ENCODE peak calls at places on chromosomes 12 and 14, in ten cellular contexts. U is NCI-H1048, D is cardiac muscle cell, Z is upper lobe of right lung, M is H4, N is fibroblast of the conjunctiva, R is mucosa of gallbladder, S is fibroblast of the aortic adventitia, B is HCT116, I is ELF-1. E is an unnamed sample.

GRCh38 chr14:66009104-66009503 is 477.1 kb upstream of the CCDC196 start:
- DNase-seq in U (no peak), D (no peak), Z (no peak), M (peak), N (peak), R (no peak), S (peak), B (peak), I (peak), E (no peak)

GRCh38 chr12:114671664-114672476 is 12.1 kb downstream of the TBX3 start:
- DNase-seq in U (no peak), D (no peak), Z (no peak), M (peak), N (no peak), R (no peak), S (no peak), B (no peak), I (peak), E (no peak)

GRCh38 chr14:78700236-78700635 is 530.1 kb downstream of the NRXN3 start:
- DNase-seq in U (no peak), D (no peak), Z (no peak), M (no peak), N (no peak), R (no peak), S (peak), B (no peak), I (no peak), E (no peak)

GRCh38 chr14:104887623-104888488 is 22.8 kb downstream of the CEP170B start:
- DNase-seq in U (no peak), D (no peak), Z (peak), M (no peak), N (no peak), R (no peak), S (no peak), B (no peak), I (no peak), E (no peak)

GRCh38 chr14:95055318-95055717 is 102.0 kb downstream of the DICER1 start:
- DNase-seq in U (no peak), D (no peak), Z (no peak), M (no peak), N (no peak), R (no peak), S (no peak), B (no peak), I (no peak), E (no peak)

GRCh38 chr12:1594045-1594294 is 411 bp downstream of the FBXL14 start:
- DNase-seq in U (no peak), D (no peak), Z (peak), M (peak), N (no peak), R (no peak), S (no peak), B (no peak), I (no peak), E (no peak)

GRCh38 chr12:121538699-121539061 is 42.1 kb downstream of the KDM2B start:
- DNase-seq in U (no peak), D (no peak), Z (no peak), M (no peak), N (no peak), R (no peak), S (peak), B (peak), I (peak), E (no peak)

GRCh38 chr12:115794659-115795081 is 482.8 kb downstream of the MED13L start:
- DNase-seq in U (no peak), D (no peak), Z (no peak), M (no peak), N (no peak), R (peak), S (no peak), B (no peak), I (no peak), E (no peak)

GRCh38 chr14:24058260-24058950 is 6.6 kb downstream of the CARMIL3 start:
- DNase-seq in U (peak), D (peak), Z (peak), M (peak), N (peak), R (peak), S (peak), B (no peak), I (peak), E (peak)

GRCh38 chr12:100877776-100878175 is 83.2 kb downstream of the ANO4 start:
- DNase-seq in U (no peak), D (no peak), Z (no peak), M (no peak), N (no peak), R (no peak), S (no peak), B (no peak), I (no peak), E (no peak)

GRCh38 chr12:46386877-46387629 is 14.5 kb upstream of the SLC38A2 start:
- DNase-seq in U (no peak), D (no peak), Z (no peak), M (no peak), N (peak), R (no peak), S (peak), B (no peak), I (no peak), E (no peak)

GRCh38 chr12:60180298-60180697 is 584.5 kb downstream of the SLC16A7 start:
- DNase-seq in U (no peak), D (no peak), Z (no peak), M (no peak), N (no peak), R (no peak), S (no peak), B (no peak), I (no peak), E (no peak)

GRCh38 chr14:105350450-105351244 is 36.1 kb downstream of the PACS2 start:
- DNase-seq in U (no peak), D (no peak), Z (no peak), M (no peak), N (no peak), R (no peak), S (no peak), B (no peak), I (no peak), E (no peak)

GRCh38 chr14:69636051-69636639 is 24.7 kb downstream of the SUSD6 start:
- DNase-seq in U (no peak), D (no peak), Z (no peak), M (no peak), N (no peak), R (no peak), S (no peak), B (no peak), I (no peak), E (no peak)

GRCh38 chr12:106282457-106283097 is 20.0 kb upstream of the TCP11L2 start:
- DNase-seq in U (peak), D (peak), Z (no peak), M (peak), N (peak), R (peak), S (peak), B (peak), I (peak), E (no peak)

GRCh38 chr12:69765515-69765914 is 26.9 kb downstream of the RAB3IP start:
- DNase-seq in U (no peak), D (no peak), Z (no peak), M (no peak), N (no peak), R (no peak), S (no peak), B (no peak), I (no peak), E (peak)

GRCh38 chr12:32084017-32084688 is 22.5 kb upstream of the BICD1 start:
- DNase-seq in U (no peak), D (no peak), Z (no peak), M (no peak), N (no peak), R (no peak), S (no peak), B (no peak), I (no peak), E (no peak)

GRCh38 chr14:58193542-58193941 is 6.4 kb upstream of the ACTR10 start:
- DNase-seq in U (no peak), D (no peak), Z (no peak), M (no peak), N (no peak), R (no peak), S (no peak), B (no peak), I (no peak), E (no peak)

GRCh38 chr12:52010152-52010622 is 3.4 kb downstream of the TAMALIN start:
- DNase-seq in U (no peak), D (peak), Z (peak), M (peak), N (peak), R (peak), S (peak), B (no peak), I (peak), E (no peak)

GRCh38 chr12:3313066-3313465 is 177.9 kb upstream of the PRMT8 start:
- DNase-seq in U (no peak), D (no peak), Z (no peak), M (peak), N (no peak), R (no peak), S (peak), B (no peak), I (no peak), E (peak)

GRCh38 chr12:11946161-11946560 is 124.6 kb upstream of the BCL2L14 start:
- DNase-seq in U (no peak), D (no peak), Z (no peak), M (no peak), N (no peak), R (no peak), S (no peak), B (no peak), I (no peak), E (no peak)

GRCh38 chr12:120588948-120589930 is 8.0 kb upstream of the POP5 start:
- DNase-seq in U (no peak), D (no peak), Z (peak), M (no peak), N (no peak), R (no peak), S (no peak), B (no peak), I (peak), E (no peak)

GRCh38 chr12:110585231-110585799 is 2.2 kb upstream of the PPTC7 start:
- DNase-seq in U (no peak), D (peak), Z (no peak), M (no peak), N (no peak), R (peak), S (peak), B (no peak), I (no peak), E (no peak)